ENCODE peak calls at places on chromosomes 7 and 10, in four cellular contexts. A is HFFc6; X is activated T-cell treated with anti-CD3 and anti-CD28 coated beads, Interleukin-2, amount 50 U/mL, for 72 hours; B is stimulated activated CD4-positive, alpha-beta T cell treated with anti-CD3 and anti-CD28 coated beads, Interleukin-2, amount 100 ng/mL, for 48 hours. K is an unnamed sample.

GRCh38 chr10:73262105-73262730 is 9.8 kb upstream of the MRPS16 start:
- DNase-seq in A (peak; percentile 71), X (no peak), B (no peak), K (no peak)

GRCh38 chr10:86066696-86067095 is 299.9 kb downstream of the GRID1 start:
- DNase-seq in A (no peak), X (no peak), B (no peak), K (no peak)

GRCh38 chr10:95435548-95436279 is 125.5 kb downstream of the SORBS1 start:
- DNase-seq in A (no peak), X (no peak), B (no peak), K (no peak)

GRCh38 chr10:23693895-23694294 is 255.0 kb downstream of the OTUD1 start:
- DNase-seq in A (no peak), X (no peak), B (no peak), K (no peak)

GRCh38 chr10:58791137-58791536 is 278.5 kb downstream of the BICC1 start:
- DNase-seq in A (peak; percentile 9), X (no peak), B (no peak), K (no peak)

GRCh38 chr7:149027560-149028345 is 552 bp downstream of the PDIA4 start:
- DNase-seq in A (peak; percentile 9), X (no peak), B (no peak), K (peak; percentile 41)

GRCh38 chr7:157544980-157545680 is 208.3 kb downstream of the DNAJB6 start:
- DNase-seq in A (no peak), X (no peak), B (no peak), K (no peak)

GRCh38 chr7:154380771-154381170 is 328.6 kb downstream of the DPP6 start:
- DNase-seq in A (no peak), X (no peak), B (no peak), K (no peak)

GRCh38 chr10:124569623-124570470 is 108.2 kb downstream of the LHPP start:
- DNase-seq in A (no peak), X (no peak), B (no peak), K (peak; percentile 57)

GRCh38 chr7:84548366-84549085 is 353.9 kb upstream of the SEMA3A start:
- DNase-seq in A (peak; percentile 14), X (no peak), B (no peak), K (no peak)

GRCh38 chr7:20307901-20308300 is 22.8 kb upstream of the ITGB8 start:
- DNase-seq in A (no peak), X (no peak), B (no peak), K (no peak)

GRCh38 chr7:69738396-69738889 is 140.2 kb downstream of the AUTS2 start:
- DNase-seq in A (no peak), X (no peak), B (no peak), K (peak; percentile 93)

GRCh38 chr10:113268186-113268585 is 284.7 kb upstream of the HABP2 start:
- DNase-seq in A (peak; percentile 2), X (no peak), B (no peak), K (no peak)

GRCh38 chr7:26856481-26856880 is 7.9 kb downstream of the SKAP2 start:
- DNase-seq in A (no peak), X (no peak), B (no peak), K (no peak)

GRCh38 chr7:127940365-127941160 is 90.7 kb downstream of the LRRC4 start:
- DNase-seq in A (peak; percentile 74), X (no peak), B (no peak), K (no peak)

GRCh38 chr7:88456490-88456889 is 149.8 kb upstream of the STEAP4 start:
- DNase-seq in A (no peak), X (no peak), B (no peak), K (no peak)

GRCh38 chr7:75531359-75531821 is 39.3 kb downstream of the SPDYE5 start:
- DNase-seq in A (no peak), X (no peak), B (no peak), K (no peak)

GRCh38 chr7:51589111-51589510 is 272.5 kb upstream of the COBL start:
- DNase-seq in A (no peak), X (no peak), B (no peak), K (peak; percentile 46)

GRCh38 chr7:135174941-135175340 is 4.4 kb upstream of the CYREN start:
- DNase-seq in A (no peak), X (no peak), B (no peak), K (no peak)

GRCh38 chr10:29926649-29927048 is 132.7 kb downstream of the JCAD start:
- DNase-seq in A (peak; percentile 25), X (no peak), B (no peak), K (peak; percentile 6)

GRCh38 chr10:128125416-128125943 is 743 bp downstream of the MKI67 start:
- DNase-seq in A (no peak), X (peak; percentile 22), B (peak; percentile 28), K (peak; percentile 37)

GRCh38 chr7:148584154-148584827 is 6.3 kb upstream of the C7orf33 start:
- DNase-seq in A (no peak), X (peak; percentile 38), B (no peak), K (no peak)

GRCh38 chr10:102322914-102323313 is 72.6 kb upstream of the NFKB2 start:
- DNase-seq in A (no peak), X (peak; percentile 30), B (no peak), K (no peak)

GRCh38 chr7:35749548-35749947 is 51.3 kb upstream of the SEPTIN7 start:
- DNase-seq in A (no peak), X (no peak), B (no peak), K (no peak)

GRCh38 chr7:131329176-131329570 is 1.5 kb downstream of the MKLN1 start:
- DNase-seq in A (no peak), X (no peak), B (no peak), K (peak; percentile 34)

GRCh38 chr10:79238606-79239005 is 108.7 kb upstream of the PPIF start:
- DNase-seq in A (peak; percentile 48), X (no peak), B (no peak), K (no peak)

GRCh38 chr10:113648478-113648877 is 15.4 kb downstream of the NRAP start:
- DNase-seq in A (no peak), X (no peak), B (no peak), K (no peak)

GRCh38 chr7:37081436-37081835 is 357.1 kb upstream of the AOAH start:
- DNase-seq in A (no peak), X (peak; percentile 28), B (peak; percentile 35), K (peak; percentile 49)

GRCh38 chr7:57415730-57416129 is 34.2 kb upstream of the ZNF716 start:
- DNase-seq in A (no peak), X (no peak), B (no peak), K (no peak)

GRCh38 chr7:90958669-90959068 is 305.6 kb upstream of the FZD1 start:
- DNase-seq in A (peak; percentile 58), X (no peak), B (no peak), K (no peak)